ENCODE peak calls at places on chromosomes 4 and X, in seven cellular contexts. One of them, this sample, is unnamed.

GRCh38 chr4:2827071-2827873 is 16.4 kb upstream of the ADD1 start:
- DNase-seq in neural progenitor cell: no peak
- DNase-seq in PC-3: no peak
- DNase-seq in HCT116: no peak
- DNase-seq in GM23338: no peak
- DNase-seq in hepatocyte: no peak
- DNase-seq in MM.1S: no peak
- DNase-seq in this sample: no peak

GRCh38 chrX:151488677-151489076 is 74.8 kb upstream of the PASD1 start:
- DNase-seq in neural progenitor cell: peak; percentile 9
- DNase-seq in PC-3: no peak
- DNase-seq in MM.1S: no peak
- DNase-seq in hepatocyte: no peak
- DNase-seq in HCT116: peak; percentile 4
- DNase-seq in GM23338: peak; percentile 43
- DNase-seq in this sample: peak; percentile 13

GRCh38 chr4:77817304-77818076 is 1.7 kb downstream of the CNOT6L start:
- DNase-seq in PC-3: no peak
- DNase-seq in neural progenitor cell: no peak
- DNase-seq in hepatocyte: peak; percentile 57
- DNase-seq in HCT116: no peak
- DNase-seq in MM.1S: peak; percentile 78
- DNase-seq in GM23338: no peak
- DNase-seq in this sample: peak; percentile 53

GRCh38 chr4:99087887-99088484 is 602 bp downstream of the ADH5 start:
- DNase-seq in HCT116: no peak
- DNase-seq in PC-3: peak; percentile 34
- DNase-seq in GM23338: peak; percentile 57
- DNase-seq in MM.1S: peak; percentile 21
- DNase-seq in hepatocyte: peak; percentile 81
- DNase-seq in neural progenitor cell: peak; percentile 64
- DNase-seq in this sample: peak; percentile 95

GRCh38 chrX:37485429-37485828 is 86.0 kb upstream of the LANCL3 start:
- DNase-seq in MM.1S: no peak
- DNase-seq in HCT116: no peak
- DNase-seq in neural progenitor cell: no peak
- DNase-seq in PC-3: no peak
- DNase-seq in GM23338: no peak
- DNase-seq in hepatocyte: no peak
- DNase-seq in this sample: no peak

GRCh38 chrX:130874751-130875150 is 28.3 kb downstream of the ENOX2 start:
- DNase-seq in HCT116: no peak
- DNase-seq in GM23338: no peak
- DNase-seq in hepatocyte: no peak
- DNase-seq in PC-3: no peak
- DNase-seq in MM.1S: no peak
- DNase-seq in neural progenitor cell: no peak
- DNase-seq in this sample: peak; percentile 42

GRCh38 chr4:166422475-166422874 is 549.4 kb downstream of the TLL1 start:
- DNase-seq in MM.1S: no peak
- DNase-seq in hepatocyte: no peak
- DNase-seq in HCT116: no peak
- DNase-seq in GM23338: no peak
- DNase-seq in neural progenitor cell: no peak
- DNase-seq in PC-3: peak; percentile 75
- DNase-seq in this sample: peak; percentile 63

GRCh38 chr4:169315530-169316306 is 45.0 kb upstream of the SH3RF1 start:
- DNase-seq in hepatocyte: peak; percentile 35
- DNase-seq in HCT116: no peak
- DNase-seq in GM23338: peak; percentile 4
- DNase-seq in MM.1S: no peak
- DNase-seq in PC-3: peak; percentile 15
- DNase-seq in neural progenitor cell: no peak
- DNase-seq in this sample: peak; percentile 47

GRCh38 chr4:13640149-13640671 is 12.7 kb upstream of the BOD1L1 start:
- DNase-seq in hepatocyte: peak; percentile 82
- DNase-seq in MM.1S: no peak
- DNase-seq in neural progenitor cell: peak; percentile 49
- DNase-seq in GM23338: peak; percentile 81
- DNase-seq in PC-3: peak; percentile 92
- DNase-seq in HCT116: no peak
- DNase-seq in this sample: peak; percentile 44

GRCh38 chr4:95549246-95550138 is 719 bp upstream of the UNC5C start:
- DNase-seq in MM.1S: no peak
- DNase-seq in PC-3: no peak
- DNase-seq in neural progenitor cell: peak; percentile 70
- DNase-seq in HCT116: no peak
- DNase-seq in GM23338: peak; percentile 60
- DNase-seq in hepatocyte: peak; percentile 43
- DNase-seq in this sample: peak; percentile 19
- TF ChIP-seq EZH2 in MM.1S: no peak
- TF ChIP-seq EZH2 in PC-3: no peak
- TF ChIP-seq EZH2 in neural progenitor cell: peak; percentile 36
- TF ChIP-seq EZH2 in HCT116: no peak
- TF ChIP-seq EZH2 in GM23338: peak; percentile 58
- TF ChIP-seq EZH2 in hepatocyte: peak; percentile 49
- TF ChIP-seq EZH2 in this sample: peak; percentile 16

GRCh38 chr4:6561706-6562371 is 13.2 kb upstream of the MAN2B2 start:
- DNase-seq in neural progenitor cell: no peak
- DNase-seq in hepatocyte: no peak
- DNase-seq in HCT116: no peak
- DNase-seq in PC-3: no peak
- DNase-seq in MM.1S: no peak
- DNase-seq in GM23338: no peak
- DNase-seq in this sample: peak; percentile 19

GRCh38 chr4:6557856-6558255 is 17.1 kb upstream of the MAN2B2 start:
- DNase-seq in MM.1S: no peak
- DNase-seq in PC-3: no peak
- DNase-seq in GM23338: no peak
- DNase-seq in hepatocyte: no peak
- DNase-seq in HCT116: no peak
- DNase-seq in neural progenitor cell: no peak
- DNase-seq in this sample: no peak

GRCh38 chr4:6561173-6561516 is 13.8 kb upstream of the MAN2B2 start:
- DNase-seq in hepatocyte: no peak
- DNase-seq in PC-3: no peak
- DNase-seq in GM23338: no peak
- DNase-seq in MM.1S: no peak
- DNase-seq in HCT116: no peak
- DNase-seq in neural progenitor cell: no peak
- DNase-seq in this sample: peak; percentile 31

GRCh38 chr4:6562931-6563901 is 11.8 kb upstream of the MAN2B2 start:
- DNase-seq in GM23338: peak; percentile 66
- DNase-seq in neural progenitor cell: peak; percentile 61
- DNase-seq in HCT116: no peak
- DNase-seq in hepatocyte: no peak
- DNase-seq in MM.1S: no peak
- DNase-seq in PC-3: peak; percentile 12
- DNase-seq in this sample: peak; percentile 73

DNA sequence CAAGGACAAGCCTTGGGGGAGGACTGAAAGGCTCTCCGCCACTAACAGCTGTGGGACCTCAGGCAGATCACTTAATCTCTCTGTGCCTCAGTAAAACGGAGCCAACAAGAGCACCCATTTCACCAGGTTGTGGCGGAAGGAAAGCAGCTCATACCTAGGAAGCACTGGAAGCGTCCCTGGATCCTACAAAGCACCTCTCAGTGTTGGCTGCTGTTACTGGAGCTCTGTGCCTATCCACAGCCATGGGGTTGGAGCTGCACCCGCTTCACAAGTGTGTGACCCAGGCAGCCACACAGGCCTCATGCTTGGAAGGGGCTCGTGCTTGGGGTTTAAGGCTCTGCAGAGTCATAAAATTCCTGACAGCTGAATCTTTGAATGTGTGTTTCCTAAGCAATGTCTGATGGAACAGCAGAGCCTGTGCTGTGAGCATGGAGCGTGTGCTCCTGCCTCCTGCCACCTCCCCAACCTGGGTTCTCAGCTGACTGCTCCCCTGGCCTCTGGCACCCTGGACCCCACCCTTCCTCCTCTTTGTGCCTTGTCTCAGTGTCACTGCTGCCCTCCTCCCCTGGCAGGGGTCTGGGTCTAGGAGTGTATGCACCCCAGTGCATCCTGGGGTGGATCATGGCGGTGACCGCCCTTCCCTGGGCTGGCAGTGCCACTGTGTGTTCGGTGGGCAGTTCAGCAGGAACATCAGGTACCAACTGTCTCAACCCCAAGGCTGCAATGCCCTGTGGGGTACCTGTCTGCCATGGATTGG is 14.4 kb upstream of the MAN2B2 start:
- DNase-seq in MM.1S: no peak
- DNase-seq in PC-3: no peak
- DNase-seq in GM23338: no peak
- DNase-seq in HCT116: no peak
- DNase-seq in neural progenitor cell: no peak
- DNase-seq in hepatocyte: no peak
- DNase-seq in this sample: peak; percentile 71
- TF ChIP-seq EZH2phosphoT487 in MM.1S: no peak
- TF ChIP-seq EZH2phosphoT487 in PC-3: no peak
- TF ChIP-seq EZH2phosphoT487 in GM23338: no peak
- TF ChIP-seq EZH2phosphoT487 in HCT116: no peak
- TF ChIP-seq EZH2phosphoT487 in neural progenitor cell: no peak
- TF ChIP-seq EZH2phosphoT487 in hepatocyte: no peak
- TF ChIP-seq EZH2phosphoT487 in this sample: no peak

GRCh38 chrX:120000490-120001246 is 57.1 kb upstream of the NKAP start:
- DNase-seq in PC-3: peak; percentile 55
- DNase-seq in neural progenitor cell: peak; percentile 38
- DNase-seq in hepatocyte: peak; percentile 14
- DNase-seq in GM23338: peak; percentile 35
- DNase-seq in HCT116: no peak
- DNase-seq in MM.1S: no peak
- DNase-seq in this sample: peak; percentile 46
- TF ChIP-seq EZH2 in PC-3: no peak
- TF ChIP-seq EZH2 in neural progenitor cell: peak; percentile 91
- TF ChIP-seq EZH2 in hepatocyte: no peak
- TF ChIP-seq EZH2 in GM23338: no peak
- TF ChIP-seq EZH2 in HCT116: no peak
- TF ChIP-seq EZH2 in MM.1S: no peak
- TF ChIP-seq EZH2 in this sample: peak; percentile 29

GRCh38 chr4:156390599-156391296 is 437.1 kb upstream of the CTSO start:
- DNase-seq in HCT116: no peak
- DNase-seq in MM.1S: no peak
- DNase-seq in PC-3: no peak
- DNase-seq in neural progenitor cell: no peak
- DNase-seq in GM23338: no peak
- DNase-seq in hepatocyte: no peak
- DNase-seq in this sample: peak; percentile 72
- TF ChIP-seq EZH2phosphoT487 in HCT116: no peak
- TF ChIP-seq EZH2phosphoT487 in MM.1S: no peak
- TF ChIP-seq EZH2phosphoT487 in PC-3: no peak
- TF ChIP-seq EZH2phosphoT487 in neural progenitor cell: no peak
- TF ChIP-seq EZH2phosphoT487 in GM23338: no peak
- TF ChIP-seq EZH2phosphoT487 in hepatocyte: no peak
- TF ChIP-seq EZH2phosphoT487 in this sample: no peak

DNA sequence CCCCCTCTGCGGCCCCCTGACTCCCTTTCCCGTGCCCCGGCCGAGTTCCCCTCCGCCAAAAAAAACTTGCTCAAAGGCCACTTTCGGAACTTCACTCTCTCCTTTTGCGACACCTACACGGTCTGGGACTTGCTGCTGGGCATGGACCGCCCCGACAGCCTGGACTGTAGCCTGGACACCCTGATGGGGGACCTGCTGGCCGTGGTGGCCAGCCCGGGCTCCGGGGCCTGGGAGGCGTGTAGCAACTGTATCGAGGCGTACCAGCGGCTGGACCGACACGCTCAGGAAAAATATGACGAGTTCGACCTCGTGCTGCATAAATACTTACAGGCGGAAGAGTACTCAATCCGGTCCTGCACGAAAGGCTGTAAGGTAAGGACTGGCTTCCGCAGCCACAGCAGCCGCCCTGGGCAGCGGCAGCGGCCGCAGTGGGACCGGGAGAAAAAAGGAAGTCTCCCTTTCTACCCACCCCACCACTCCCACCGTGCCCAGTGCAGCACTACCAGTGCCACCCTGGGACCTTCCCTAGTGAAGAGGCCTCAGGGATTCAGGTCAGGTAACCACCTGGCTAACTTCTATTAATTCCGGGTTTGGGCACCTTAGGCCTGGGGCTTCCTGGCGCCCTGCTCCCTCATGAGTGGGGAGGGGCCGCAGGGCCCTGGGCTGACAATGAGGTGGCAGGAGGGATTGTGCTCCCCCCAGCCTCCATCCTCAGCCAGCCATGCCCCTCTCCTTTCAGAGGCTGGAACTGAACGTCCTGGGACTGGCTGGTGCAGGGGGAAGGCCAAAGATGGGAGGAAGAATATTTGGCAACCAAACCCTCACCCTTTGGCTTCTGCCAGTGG is 1.9 kb downstream of the NALF2 start:
- DNase-seq in hepatocyte: peak; percentile 15
- DNase-seq in MM.1S: no peak
- DNase-seq in PC-3: no peak
- DNase-seq in neural progenitor cell: peak; percentile 7
- DNase-seq in HCT116: no peak
- DNase-seq in GM23338: peak; percentile 12
- DNase-seq in this sample: no peak
- TF ChIP-seq EZH2 in hepatocyte: peak; percentile 65
- TF ChIP-seq EZH2 in MM.1S: no peak
- TF ChIP-seq EZH2 in PC-3: no peak
- TF ChIP-seq EZH2 in neural progenitor cell: peak; percentile 63
- TF ChIP-seq EZH2 in HCT116: no peak
- TF ChIP-seq EZH2 in GM23338: no peak
- TF ChIP-seq EZH2 in this sample: peak; percentile 3

GRCh38 chr4:42555828-42556227 is 101.1 kb downstream of the ATP8A1 start:
- DNase-seq in GM23338: no peak
- DNase-seq in PC-3: peak; percentile 78
- DNase-seq in neural progenitor cell: no peak
- DNase-seq in HCT116: no peak
- DNase-seq in MM.1S: no peak
- DNase-seq in hepatocyte: no peak
- DNase-seq in this sample: peak; percentile 47

GRCh38 chr4:42558156-42558555 is 98.7 kb downstream of the ATP8A1 start:
- DNase-seq in MM.1S: no peak
- DNase-seq in GM23338: no peak
- DNase-seq in hepatocyte: no peak
- DNase-seq in PC-3: no peak
- DNase-seq in HCT116: no peak
- DNase-seq in neural progenitor cell: no peak
- DNase-seq in this sample: no peak

GRCh38 chr4:42554072-42554471 is 102.8 kb downstream of the ATP8A1 start:
- DNase-seq in GM23338: no peak
- DNase-seq in HCT116: no peak
- DNase-seq in neural progenitor cell: no peak
- DNase-seq in MM.1S: no peak
- DNase-seq in hepatocyte: no peak
- DNase-seq in PC-3: no peak
- DNase-seq in this sample: no peak
- TF ChIP-seq EZH2phosphoT487 in GM23338: no peak
- TF ChIP-seq EZH2phosphoT487 in HCT116: no peak
- TF ChIP-seq EZH2phosphoT487 in neural progenitor cell: no peak
- TF ChIP-seq EZH2phosphoT487 in MM.1S: no peak
- TF ChIP-seq EZH2phosphoT487 in hepatocyte: no peak
- TF ChIP-seq EZH2phosphoT487 in PC-3: no peak
- TF ChIP-seq EZH2phosphoT487 in this sample: no peak

DNA sequence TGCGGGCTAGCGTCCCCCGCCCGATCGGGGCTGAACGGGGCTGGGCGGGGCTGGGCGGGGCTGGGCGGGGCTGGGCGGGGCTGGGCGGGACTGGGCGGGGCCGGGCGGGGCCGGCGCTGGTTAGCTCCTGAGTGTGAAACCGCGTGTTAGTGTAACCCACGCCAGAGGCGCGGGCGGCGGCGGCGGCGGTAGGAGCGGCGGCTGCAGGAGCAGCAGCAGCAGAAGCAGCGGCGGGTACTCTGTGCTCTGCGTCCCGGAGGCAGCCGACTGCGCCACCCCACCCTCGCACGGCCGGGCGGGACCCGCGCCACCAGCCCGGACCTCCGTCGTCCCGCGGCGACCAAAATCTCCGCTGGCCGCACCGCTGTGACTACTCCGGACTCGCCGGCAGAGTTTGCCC is 128.1 kb downstream of the LAS1L start:
- DNase-seq in MM.1S: peak; percentile 45
- DNase-seq in HCT116: no peak
- DNase-seq in neural progenitor cell: peak; percentile 2
- DNase-seq in hepatocyte: peak; percentile 9
- DNase-seq in GM23338: peak; percentile 23
- DNase-seq in PC-3: no peak
- DNase-seq in this sample: peak; percentile 24
- TF ChIP-seq EZH2 in MM.1S: no peak
- TF ChIP-seq EZH2 in HCT116: no peak
- TF ChIP-seq EZH2 in neural progenitor cell: no peak
- TF ChIP-seq EZH2 in hepatocyte: no peak
- TF ChIP-seq EZH2 in GM23338: no peak
- TF ChIP-seq EZH2 in PC-3: no peak
- TF ChIP-seq EZH2 in this sample: no peak

This sample was measured in GM23248.